ENCODE peak calls at places on chromosomes 2 and 18, in six cellular contexts. K is upper lobe of right lung, S is H4, X is SK-MEL-5, V is HL-60, Y is RKO. H is an unnamed sample.

GRCh38 chr2:239393401-239393940 is 7.3 kb downstream of the HDAC4 start:
- DNase-seq in Y (no peak), K (peak), X (no peak), V (no peak), S (no peak), H (peak)

GRCh38 chr18:34707670-34708069 is 2.4 kb upstream of the DTNA start:
- DNase-seq in S (peak), Y (peak), K (no peak), V (no peak), X (peak), H (peak)

GRCh38 chr2:201827621-201828020 is 21.3 kb downstream of the CDK15 start:
- DNase-seq in S (no peak), K (no peak), V (no peak), Y (peak), X (no peak), H (no peak)

GRCh38 chr2:215695876-215696275 is 260.0 kb upstream of the FN1 start:
- DNase-seq in S (no peak), V (no peak), Y (no peak), X (no peak), K (no peak), H (no peak)

GRCh38 chr2:57862153-57862552 is 184.5 kb upstream of the VRK2 start:
- DNase-seq in V (no peak), K (no peak), Y (peak), X (no peak), S (no peak), H (no peak)

GRCh38 chr18:60053747-60054304 is 154.0 kb downstream of the PMAIP1 start:
- DNase-seq in V (no peak), X (peak), S (peak), Y (peak), K (no peak), H (peak)

GRCh38 chr2:71603311-71603794 is 150.0 kb downstream of the DYSF start:
- DNase-seq in Y (no peak), K (peak), S (no peak), V (peak), X (no peak), H (no peak)

GRCh38 chr2:234880551-234881211 is 71.1 kb upstream of the SH3BP4 start:
- DNase-seq in S (peak), V (no peak), X (no peak), Y (peak), K (no peak), H (no peak)

GRCh38 chr2:197239434-197239833 is 71.1 kb downstream of the ANKRD44 start:
- DNase-seq in S (no peak), V (peak), Y (no peak), K (no peak), X (no peak), H (no peak)

GRCh38 chr2:64295326-64296149 is 151.3 kb upstream of the PELI1 start:
- DNase-seq in V (no peak), X (no peak), Y (no peak), K (no peak), S (no peak), H (no peak)

H was measured in COLO829.